ENCODE peak calls at places on chromosomes 3 and 15, in five cellular contexts. B, J, H, Z and O are unnamed samples.

GRCh38 chr3:56826831-56827722 is 25.3 kb upstream of the ARHGEF3 start:
- DNase-seq in B (no peak), J (peak), H (no peak), Z (no peak), O (no peak)

GRCh38 chr3:197025736-197026480 is 3.7 kb downstream of the MELTF start:
- DNase-seq in B (no peak), J (no peak), H (no peak), Z (no peak), O (no peak)

GRCh38 chr15:40942337-40942854 is 10.9 kb upstream of the CHAC1 start:
- DNase-seq in B (no peak), J (no peak), H (no peak), Z (no peak), O (no peak)

GRCh38 chr3:10283638-10284037 is 9.1 kb downstream of the GHRL start:
- DNase-seq in B (no peak), J (no peak), H (no peak), Z (no peak), O (no peak)

GRCh38 chr3:133930341-133930933 is 34.8 kb upstream of the RAB6B start:
- DNase-seq in B (no peak), J (peak), H (no peak), Z (peak), O (peak)

GRCh38 chr3:171862993-171863521 is 19.9 kb downstream of the TMEM212 start:
- DNase-seq in B (no peak), J (peak), H (no peak), Z (no peak), O (no peak)

GRCh38 chr3:136377499-136377898 is 127.4 kb downstream of the PCCB start:
- DNase-seq in B (no peak), J (no peak), H (no peak), Z (no peak), O (no peak)

GRCh38 chr3:194536883-194537637 is 50.3 kb upstream of the ATP13A3 start:
- DNase-seq in B (no peak), J (peak), H (no peak), Z (no peak), O (no peak)

GRCh38 chr15:85749261-85750151 is 45.2 kb downstream of the KLHL25 start:
- DNase-seq in B (no peak), J (no peak), H (no peak), Z (no peak), O (no peak)

GRCh38 chr3:137761099-137761562 is 3.0 kb upstream of the SOX14 start:
- DNase-seq in B (no peak), J (no peak), H (no peak), Z (no peak), O (no peak)

GRCh38 chr3:126927405-126927750 is 55.5 kb upstream of the PLXNA1 start:
- DNase-seq in B (no peak), J (no peak), H (no peak), Z (no peak), O (no peak)

GRCh38 chr3:138426211-138426610 is 8.2 kb upstream of the ESYT3 start:
- DNase-seq in B (no peak), J (no peak), H (no peak), Z (no peak), O (no peak)

GRCh38 chr3:194851254-194851653 is 165.6 kb downstream of the FAM43A start:
- DNase-seq in B (no peak), J (no peak), H (no peak), Z (no peak), O (no peak)

GRCh38 chr3:16104161-16104560 is 70.3 kb upstream of the GALNT15 start:
- DNase-seq in B (no peak), J (no peak), H (no peak), Z (no peak), O (no peak)

GRCh38 chr3:77161098-77161497 is 121.2 kb downstream of the ROBO2 start:
- DNase-seq in B (no peak), J (no peak), H (no peak), Z (no peak), O (no peak)

GRCh38 chr15:94206463-94207167 is 24.7 kb upstream of the MCTP2 start:
- DNase-seq in B (no peak), J (no peak), H (no peak), Z (no peak), O (no peak)

GRCh38 chr15:92429378-92430066 is 35.8 kb downstream of the ST8SIA2 start:
- DNase-seq in B (no peak), J (no peak), H (no peak), Z (peak), O (no peak)

GRCh38 chr3:20537234-20537633 is 351.2 kb upstream of the SGO1 start:
- DNase-seq in B (no peak), J (no peak), H (no peak), Z (no peak), O (no peak)

GRCh38 chr3:112634786-112635541 is 6.0 kb downstream of the CCDC80 start:
- DNase-seq in B (no peak), J (no peak), H (no peak), Z (no peak), O (no peak)

GRCh38 chr3:50611464-50612233 is at the start of gene CISH:
- DNase-seq in B (peak), J (peak), H (no peak), Z (peak), O (peak)

GRCh38 chr3:32217339-32217738 is 21.1 kb upstream of the CMTM8 start:
- DNase-seq in B (no peak), J (peak), H (no peak), Z (no peak), O (no peak)

GRCh38 chr3:10870296-10870695 is 54.3 kb downstream of the SLC6A11 start:
- DNase-seq in B (no peak), J (no peak), H (no peak), Z (no peak), O (no peak)

GRCh38 chr3:67384790-67385397 is 269.5 kb downstream of the SUCLG2 start:
- DNase-seq in B (peak), J (peak), H (no peak), Z (peak), O (peak)

GRCh38 chr3:132174500-132174899 is 139.7 kb upstream of the CPNE4 start:
- DNase-seq in B (no peak), J (no peak), H (no peak), Z (no peak), O (no peak)

GRCh38 chr15:36832792-36833191 is 253.4 kb downstream of the CDIN1 start:
- DNase-seq in B (no peak), J (no peak), H (no peak), Z (no peak), O (no peak)

GRCh38 chr3:171028025-171028778 is 1.7 kb upstream of the SLC2A2 start:
- DNase-seq in B (peak), J (peak), H (no peak), Z (no peak), O (no peak)

GRCh38 chr3:111610189-111610588 is 15.0 kb upstream of the ZBED2 start:
- DNase-seq in B (no peak), J (no peak), H (peak), Z (no peak), O (no peak)

GRCh38 chr3:170204023-170204472 is 18.2 kb upstream of the PRKCI start:
- DNase-seq in B (no peak), J (peak), H (no peak), Z (no peak), O (no peak)

GRCh38 chr3:81237193-81237592 is 524.3 kb downstream of the GBE1 start:
- DNase-seq in B (no peak), J (no peak), H (no peak), Z (no peak), O (no peak)

GRCh38 chr3:47113669-47114365 is 50.1 kb downstream of the SETD2 start:
- DNase-seq in B (no peak), J (no peak), H (peak), Z (peak), O (no peak)

GRCh38 chr15:77974098-77974414 is 103.5 kb downstream of the TBC1D2B start:
- DNase-seq in B (no peak), J (no peak), H (no peak), Z (no peak), O (no peak)

GRCh38 chr15:80433836-80434235 is 29.7 kb downstream of the ARNT2 start:
- DNase-seq in B (no peak), J (no peak), H (no peak), Z (no peak), O (no peak)

GRCh38 chr3:183775781-183776180 is 49.6 kb downstream of the MAP6D1 start:
- DNase-seq in B (no peak), J (no peak), H (no peak), Z (no peak), O (no peak)

GRCh38 chr15:66882251-66883020 is 180.4 kb downstream of the SMAD6 start:
- DNase-seq in B (no peak), J (no peak), H (no peak), Z (no peak), O (no peak)

GRCh38 chr3:80096909-80097308 is 329.1 kb upstream of the ROBO1 start:
- DNase-seq in B (no peak), J (no peak), H (no peak), Z (no peak), O (no peak)

GRCh38 chr3:57974796-57975388 is 33.3 kb upstream of the FLNB start:
- DNase-seq in B (no peak), J (peak), H (no peak), Z (no peak), O (no peak)

GRCh38 chr3:32406481-32407408 is 15.1 kb downstream of the CMTM7 start:
- DNase-seq in B (no peak), J (no peak), H (no peak), Z (no peak), O (no peak)

GRCh38 chr3:62036726-62037125 is 336.6 kb downstream of the FEZF2 start:
- DNase-seq in B (no peak), J (no peak), H (no peak), Z (no peak), O (no peak)

GRCh38 chr3:127210654-127210943 is 17.7 kb downstream of the PRR23E start:
- DNase-seq in B (no peak), J (no peak), H (no peak), Z (no peak), O (no peak)

GRCh38 chr3:73745429-73746247 is 120.9 kb upstream of the PDZRN3 start:
- DNase-seq in B (no peak), J (no peak), H (no peak), Z (no peak), O (no peak)
- TF ChIP-seq SUZ12 in B (no peak), J (no peak), H (no peak), Z (no peak), O (no peak)

GRCh38 chr3:101827211-101828174 is 21.8 kb upstream of the NFKBIZ start:
- DNase-seq in B (no peak), J (peak), H (peak), Z (peak), O (peak)
- TF ChIP-seq SUZ12 in B (no peak), J (no peak), H (no peak), Z (no peak), O (no peak)

GRCh38 chr3:120203016-120203415 is 82.0 kb downstream of the GPR156 start:
- DNase-seq in B (no peak), J (no peak), H (no peak), Z (no peak), O (no peak)
- TF ChIP-seq SUZ12 in B (no peak), J (no peak), H (no peak), Z (no peak), O (no peak)

GRCh38 chr3:123346726-123347125 is 102.2 kb downstream of the ADCY5 start:
- DNase-seq in B (no peak), J (no peak), H (no peak), Z (no peak), O (no peak)
- TF ChIP-seq SUZ12 in B (no peak), J (no peak), H (no peak), Z (no peak), O (no peak)

GRCh38 chr15:52348056-52348745 is 52.6 kb upstream of the MYO5C start:
- DNase-seq in B (no peak), J (no peak), H (no peak), Z (no peak), O (no peak)

GRCh38 chr15:52350423-52350822 is 54.8 kb upstream of the MYO5C start:
- DNase-seq in B (no peak), J (peak), H (no peak), Z (no peak), O (no peak)

GRCh38 chr15:52349062-52349700 is 53.6 kb upstream of the MYO5C start:
- DNase-seq in B (no peak), J (no peak), H (no peak), Z (no peak), O (no peak)

DNA sequence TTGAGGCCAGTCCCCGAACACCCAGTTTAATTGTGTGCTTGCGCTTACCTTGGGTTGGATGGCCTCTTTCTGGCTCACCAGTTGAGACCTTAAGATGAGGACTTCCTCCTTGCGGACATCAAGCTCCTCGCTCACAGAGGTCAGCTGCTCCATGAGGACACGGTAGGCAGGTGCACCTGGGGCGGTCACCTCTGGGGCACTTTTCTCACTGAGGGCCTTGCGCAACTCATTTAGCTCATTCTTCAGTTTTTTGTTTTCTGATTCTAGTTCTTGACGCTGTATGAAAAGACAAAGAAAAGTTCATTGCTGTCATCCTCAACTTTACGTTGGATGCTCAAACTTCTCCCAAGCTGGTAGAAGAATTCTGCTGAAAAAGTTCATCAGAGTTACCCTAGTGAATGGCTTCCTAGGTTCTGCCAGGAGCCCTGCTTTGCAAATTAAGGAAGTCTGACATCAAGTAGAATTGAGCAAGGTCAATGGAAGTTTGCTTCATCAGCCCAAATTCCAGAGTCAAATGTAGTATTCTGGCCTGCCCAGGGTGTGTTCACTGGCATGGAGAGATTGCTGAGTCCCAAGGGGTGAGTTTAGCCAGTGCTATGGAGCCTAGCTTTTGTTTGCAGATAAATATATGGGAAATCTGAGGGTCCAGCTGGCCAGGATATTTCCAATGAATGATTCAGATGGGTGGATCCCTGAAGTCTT is 55.8 kb upstream of the MYO5C start:
- DNase-seq in B (no peak), J (no peak), H (no peak), Z (no peak), O (no peak)
- TF ChIP-seq SUZ12 in B (no peak), J (no peak), H (no peak), Z (no peak), O (no peak)

GRCh38 chr15:31263751-31264533 is 62.7 kb upstream of the KLF13 start:
- DNase-seq in B (no peak), J (no peak), H (peak), Z (no peak), O (no peak)
- TF ChIP-seq SUZ12 in B (no peak), J (no peak), H (no peak), Z (no peak), O (no peak)

DNA sequence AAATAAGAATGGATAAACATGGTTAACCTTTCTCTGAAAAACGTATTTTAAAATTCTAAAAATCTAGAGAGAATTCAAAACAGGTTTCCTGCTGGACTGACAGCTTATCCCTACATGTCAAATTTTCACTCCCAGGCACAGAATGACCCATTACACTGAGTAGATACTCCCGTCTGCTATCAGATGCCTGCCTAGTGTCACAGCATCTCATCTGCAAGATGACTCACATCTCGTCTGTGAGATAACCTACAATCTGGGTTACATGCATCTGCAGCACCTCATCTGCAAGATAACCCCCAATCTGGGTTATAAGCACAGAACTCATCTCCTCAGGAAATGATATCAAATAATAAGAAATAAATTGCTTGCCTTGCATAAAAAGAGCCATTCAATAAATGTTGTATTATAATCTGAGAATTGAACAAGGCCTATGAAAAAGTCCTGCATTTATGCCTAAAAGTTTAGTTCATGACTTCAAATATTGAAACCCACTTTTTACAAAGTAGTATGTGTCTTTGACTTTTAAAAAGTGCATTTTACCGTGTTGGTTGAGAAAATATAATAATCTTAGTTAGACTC is 188.3 kb upstream of the THBS1 start:
- DNase-seq in B (no peak), J (no peak), H (no peak), Z (no peak), O (no peak)
- TF ChIP-seq SUZ12 in B (no peak), J (no peak), H (no peak), Z (no peak), O (no peak)

GRCh38 chr3:156620901-156621300 is 53.5 kb upstream of the TIPARP start:
- DNase-seq in B (no peak), J (no peak), H (no peak), Z (no peak), O (no peak)
- TF ChIP-seq SUZ12 in B (no peak), J (no peak), H (no peak), Z (no peak), O (no peak)

GRCh38 chr3:114214542-114215341 is 22.6 kb downstream of the ZNF80 start:
- DNase-seq in B (peak), J (no peak), H (no peak), Z (peak), O (no peak)
- TF ChIP-seq SUZ12 in B (no peak), J (no peak), H (no peak), Z (no peak), O (no peak)

GRCh38 chr15:98292442-98293240 is 332.1 kb downstream of the ARRDC4 start:
- DNase-seq in B (peak), J (peak), H (no peak), Z (peak), O (peak)

GRCh38 chr15:98288091-98288590 is 327.6 kb downstream of the ARRDC4 start:
- DNase-seq in B (no peak), J (no peak), H (no peak), Z (no peak), O (no peak)

GRCh38 chr15:98286831-98287230 is 326.3 kb downstream of the ARRDC4 start:
- DNase-seq in B (no peak), J (no peak), H (no peak), Z (no peak), O (no peak)

GRCh38 chr15:98286200-98286599 is 325.7 kb downstream of the ARRDC4 start:
- DNase-seq in B (no peak), J (no peak), H (no peak), Z (no peak), O (no peak)

DNA sequence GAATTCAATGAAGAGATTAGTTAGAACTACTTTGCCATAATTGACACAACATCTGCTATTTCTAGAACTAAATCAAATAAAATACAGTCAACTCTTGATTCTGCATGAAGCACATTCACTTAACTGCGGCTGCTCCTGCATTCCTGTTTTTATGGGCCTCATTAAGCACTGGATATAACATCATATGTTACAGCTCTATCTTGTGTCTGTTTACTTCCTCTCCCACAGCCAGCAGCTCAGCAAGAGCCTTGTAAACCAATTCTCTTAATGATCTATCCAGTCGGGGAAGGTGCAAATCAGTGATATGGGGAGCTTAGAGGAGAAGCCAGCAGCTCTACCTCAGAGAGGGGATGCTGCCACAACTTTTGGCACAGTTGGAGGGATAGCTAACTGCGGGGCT is 329.2 kb downstream of the ARRDC4 start:
- DNase-seq in B (no peak), J (no peak), H (no peak), Z (no peak), O (no peak)
- TF ChIP-seq SUZ12 in B (no peak), J (no peak), H (no peak), Z (no peak), O (no peak)